ENCODE peak calls at places on chromosomes 3 and 15, in five cellular contexts. One of them, this sample, is unnamed.

GRCh38 chr3:180871901-180872300 is 40.6 kb upstream of the FXR1 start:
- DNase-seq in ureter: no peak
- DNase-seq in NCI-H1105 treated with DMSO at 0.1 percent for 48 hours: no peak
- DNase-seq in NCI-H2081: no peak
- DNase-seq in MCF 10A: peak; percentile 29
- DNase-seq in this sample: no peak

GRCh38 chr3:141915766-141916165 is 39.3 kb downstream of the ATP1B3 start:
- DNase-seq in MCF 10A: no peak
- DNase-seq in NCI-H1105 treated with DMSO at 0.1 percent for 48 hours: no peak
- DNase-seq in NCI-H2081: no peak
- DNase-seq in ureter: no peak
- DNase-seq in this sample: no peak

GRCh38 chr15:63379492-63380150 is 2.0 kb downstream of the CA12 start:
- DNase-seq in NCI-H2081: no peak
- DNase-seq in NCI-H1105 treated with DMSO at 0.1 percent for 48 hours: no peak
- DNase-seq in MCF 10A: peak; percentile 30
- DNase-seq in ureter: peak; percentile 59
- DNase-seq in this sample: no peak

GRCh38 chr3:96354742-96355141 is 459.7 kb upstream of the EPHA6 start:
- DNase-seq in MCF 10A: peak; percentile 74
- DNase-seq in NCI-H2081: no peak
- DNase-seq in NCI-H1105 treated with DMSO at 0.1 percent for 48 hours: no peak
- DNase-seq in ureter: no peak
- DNase-seq in this sample: no peak

GRCh38 chr3:31688847-31689246 is 156.1 kb downstream of the STT3B start:
- DNase-seq in ureter: no peak
- DNase-seq in MCF 10A: no peak
- DNase-seq in NCI-H1105 treated with DMSO at 0.1 percent for 48 hours: no peak
- DNase-seq in NCI-H2081: no peak
- DNase-seq in this sample: no peak

GRCh38 chr3:128495435-128495970 is 2.5 kb upstream of the GATA2 start:
- DNase-seq in NCI-H2081: no peak
- DNase-seq in ureter: peak; percentile 44
- DNase-seq in NCI-H1105 treated with DMSO at 0.1 percent for 48 hours: no peak
- DNase-seq in MCF 10A: no peak
- DNase-seq in this sample: no peak

GRCh38 chr3:31232049-31233040 is 300.4 kb upstream of the STT3B start:
- DNase-seq in MCF 10A: no peak
- DNase-seq in ureter: no peak
- DNase-seq in NCI-H2081: no peak
- DNase-seq in NCI-H1105 treated with DMSO at 0.1 percent for 48 hours: no peak
- DNase-seq in this sample: no peak

GRCh38 chr3:43773273-43774104 is 82.8 kb downstream of the ABHD5 start:
- DNase-seq in NCI-H2081: no peak
- DNase-seq in NCI-H1105 treated with DMSO at 0.1 percent for 48 hours: no peak
- DNase-seq in MCF 10A: no peak
- DNase-seq in ureter: peak; percentile 76
- DNase-seq in this sample: no peak

GRCh38 chr3:101729586-101729985 is 5.2 kb downstream of the CEP97 start:
- DNase-seq in NCI-H1105 treated with DMSO at 0.1 percent for 48 hours: no peak
- DNase-seq in NCI-H2081: no peak
- DNase-seq in MCF 10A: no peak
- DNase-seq in ureter: no peak
- DNase-seq in this sample: no peak

GRCh38 chr3:37861540-37862051 is at the start of gene CTDSPL:
- DNase-seq in NCI-H1105 treated with DMSO at 0.1 percent for 48 hours: peak; percentile 29
- DNase-seq in NCI-H2081: no peak
- DNase-seq in ureter: no peak
- DNase-seq in MCF 10A: peak; percentile 61
- DNase-seq in this sample: peak; percentile 28

GRCh38 chr3:66998899-66999235 is 760 bp downstream of the KBTBD8 start:
- DNase-seq in ureter: no peak
- DNase-seq in NCI-H1105 treated with DMSO at 0.1 percent for 48 hours: no peak
- DNase-seq in NCI-H2081: no peak
- DNase-seq in MCF 10A: no peak
- DNase-seq in this sample: no peak

GRCh38 chr3:146814601-146815315 is 209.6 kb upstream of the PLSCR5 start:
- DNase-seq in MCF 10A: no peak
- DNase-seq in NCI-H2081: no peak
- DNase-seq in ureter: no peak
- DNase-seq in NCI-H1105 treated with DMSO at 0.1 percent for 48 hours: no peak
- DNase-seq in this sample: no peak

GRCh38 chr3:18446067-18446793 is 21.1 kb upstream of the SATB1 start:
- DNase-seq in NCI-H1105 treated with DMSO at 0.1 percent for 48 hours: no peak
- DNase-seq in MCF 10A: no peak
- DNase-seq in NCI-H2081: no peak
- DNase-seq in ureter: no peak
- DNase-seq in this sample: no peak

GRCh38 chr3:157077565-157077991 is 82.4 kb downstream of the CCNL1 start:
- DNase-seq in ureter: no peak
- DNase-seq in NCI-H1105 treated with DMSO at 0.1 percent for 48 hours: no peak
- DNase-seq in MCF 10A: no peak
- DNase-seq in NCI-H2081: no peak
- DNase-seq in this sample: no peak

GRCh38 chr3:75001330-75001729 is 386.9 kb upstream of the CNTN3 start:
- DNase-seq in NCI-H2081: no peak
- DNase-seq in ureter: no peak
- DNase-seq in NCI-H1105 treated with DMSO at 0.1 percent for 48 hours: peak; percentile 24
- DNase-seq in MCF 10A: peak; percentile 25
- DNase-seq in this sample: peak; percentile 1

GRCh38 chr3:39291903-39292329 is 12.1 kb upstream of the CX3CR1 start:
- DNase-seq in MCF 10A: peak; percentile 76
- DNase-seq in NCI-H1105 treated with DMSO at 0.1 percent for 48 hours: peak; percentile 40
- DNase-seq in NCI-H2081: peak; percentile 37
- DNase-seq in ureter: peak; percentile 66
- DNase-seq in this sample: peak; percentile 19

GRCh38 chr3:27633224-27633545 is 88.9 kb downstream of the EOMES start:
- DNase-seq in NCI-H2081: no peak
- DNase-seq in NCI-H1105 treated with DMSO at 0.1 percent for 48 hours: peak; percentile 3
- DNase-seq in ureter: no peak
- DNase-seq in MCF 10A: no peak
- DNase-seq in this sample: no peak

GRCh38 chr3:138377804-138378203 is 29.4 kb downstream of the MRAS start:
- DNase-seq in NCI-H1105 treated with DMSO at 0.1 percent for 48 hours: no peak
- DNase-seq in ureter: no peak
- DNase-seq in NCI-H2081: no peak
- DNase-seq in MCF 10A: no peak
- DNase-seq in this sample: no peak

GRCh38 chr3:4986175-4986610 is 7.0 kb downstream of the BHLHE40 start:
- DNase-seq in NCI-H1105 treated with DMSO at 0.1 percent for 48 hours: no peak
- DNase-seq in NCI-H2081: no peak
- DNase-seq in ureter: peak; percentile 51
- DNase-seq in MCF 10A: peak; percentile 69
- DNase-seq in this sample: no peak

GRCh38 chr3:140186421-140186920 is 251.5 kb downstream of the CLSTN2 start:
- DNase-seq in NCI-H2081: peak; percentile 78
- DNase-seq in MCF 10A: peak; percentile 17
- DNase-seq in NCI-H1105 treated with DMSO at 0.1 percent for 48 hours: peak; percentile 99
- DNase-seq in ureter: no peak
- DNase-seq in this sample: peak; percentile 12

GRCh38 chr3:67819447-67819846 is 165.0 kb upstream of the SUCLG2 start:
- DNase-seq in ureter: no peak
- DNase-seq in MCF 10A: peak; percentile 24
- DNase-seq in NCI-H2081: no peak
- DNase-seq in NCI-H1105 treated with DMSO at 0.1 percent for 48 hours: peak; percentile 27
- DNase-seq in this sample: no peak

GRCh38 chr3:156449712-156450574 is 105.0 kb downstream of the SSR3 start:
- DNase-seq in NCI-H2081: peak; percentile 41
- DNase-seq in NCI-H1105 treated with DMSO at 0.1 percent for 48 hours: peak; percentile 59
- DNase-seq in ureter: no peak
- DNase-seq in MCF 10A: peak; percentile 48
- DNase-seq in this sample: peak; percentile 10

GRCh38 chr3:193593666-193594025 is 638 bp downstream of the OPA1 start:
- DNase-seq in MCF 10A: peak; percentile 34
- DNase-seq in ureter: no peak
- DNase-seq in NCI-H1105 treated with DMSO at 0.1 percent for 48 hours: peak; percentile 19
- DNase-seq in NCI-H2081: no peak
- DNase-seq in this sample: peak; percentile 36

GRCh38 chr3:149245738-149246451 is 24.3 kb upstream of the CP start:
- DNase-seq in ureter: no peak
- DNase-seq in MCF 10A: peak; percentile 73
- DNase-seq in NCI-H2081: no peak
- DNase-seq in NCI-H1105 treated with DMSO at 0.1 percent for 48 hours: no peak
- DNase-seq in this sample: no peak

GRCh38 chr3:187044206-187044605 is 95.1 kb downstream of the RPL39L start:
- DNase-seq in MCF 10A: no peak
- DNase-seq in ureter: no peak
- DNase-seq in NCI-H1105 treated with DMSO at 0.1 percent for 48 hours: no peak
- DNase-seq in NCI-H2081: no peak
- DNase-seq in this sample: no peak

GRCh38 chr15:69200773-69201745 is 40.6 kb downstream of the GLCE start:
- DNase-seq in NCI-H1105 treated with DMSO at 0.1 percent for 48 hours: peak; percentile 6
- DNase-seq in MCF 10A: no peak
- DNase-seq in ureter: no peak
- DNase-seq in NCI-H2081: no peak
- DNase-seq in this sample: no peak

GRCh38 chr3:39637807-39638206 is 170.3 kb downstream of the MOBP start:
- DNase-seq in ureter: no peak
- DNase-seq in NCI-H2081: no peak
- DNase-seq in NCI-H1105 treated with DMSO at 0.1 percent for 48 hours: no peak
- DNase-seq in MCF 10A: peak; percentile 65
- DNase-seq in this sample: no peak

GRCh38 chr15:77727635-77728311 is 95.1 kb upstream of the LINGO1 start:
- DNase-seq in ureter: no peak
- DNase-seq in MCF 10A: no peak
- DNase-seq in NCI-H1105 treated with DMSO at 0.1 percent for 48 hours: no peak
- DNase-seq in NCI-H2081: no peak
- DNase-seq in this sample: no peak

GRCh38 chr3:137763594-137763938 is 549 bp upstream of the SOX14 start:
- DNase-seq in NCI-H2081: no peak
- DNase-seq in NCI-H1105 treated with DMSO at 0.1 percent for 48 hours: peak; percentile 66
- DNase-seq in MCF 10A: no peak
- DNase-seq in ureter: no peak
- DNase-seq in this sample: no peak

GRCh38 chr3:63141-63845 is 133.3 kb upstream of the CHL1 start:
- DNase-seq in NCI-H2081: no peak
- DNase-seq in NCI-H1105 treated with DMSO at 0.1 percent for 48 hours: no peak
- DNase-seq in MCF 10A: peak; percentile 60
- DNase-seq in ureter: no peak
- DNase-seq in this sample: peak; percentile 58

GRCh38 chr3:152583913-152584312 is 251.0 kb upstream of the P2RY1 start:
- DNase-seq in ureter: no peak
- DNase-seq in NCI-H2081: no peak
- DNase-seq in MCF 10A: no peak
- DNase-seq in NCI-H1105 treated with DMSO at 0.1 percent for 48 hours: no peak
- DNase-seq in this sample: no peak

GRCh38 chr3:13073042-13073906 is at the start of gene IQSEC1:
- DNase-seq in ureter: peak; percentile 51
- DNase-seq in NCI-H2081: no peak
- DNase-seq in NCI-H1105 treated with DMSO at 0.1 percent for 48 hours: peak; percentile 56
- DNase-seq in MCF 10A: no peak
- DNase-seq in this sample: peak; percentile 72

GRCh38 chr15:101045236-101045646 is 126.1 kb downstream of the LRRK1 start:
- DNase-seq in ureter: peak; percentile 68
- DNase-seq in NCI-H2081: no peak
- DNase-seq in MCF 10A: no peak
- DNase-seq in NCI-H1105 treated with DMSO at 0.1 percent for 48 hours: no peak
- DNase-seq in this sample: no peak

GRCh38 chr3:114892880-114893279 is 254.2 kb downstream of the ZBTB20 start:
- DNase-seq in NCI-H2081: no peak
- DNase-seq in MCF 10A: no peak
- DNase-seq in NCI-H1105 treated with DMSO at 0.1 percent for 48 hours: no peak
- DNase-seq in ureter: no peak
- DNase-seq in this sample: no peak

GRCh38 chr15:68650901-68651709 is 72.3 kb downstream of the CORO2B start:
- DNase-seq in ureter: no peak
- DNase-seq in NCI-H2081: no peak
- DNase-seq in MCF 10A: peak; percentile 46
- DNase-seq in NCI-H1105 treated with DMSO at 0.1 percent for 48 hours: no peak
- DNase-seq in this sample: no peak

GRCh38 chr3:119831941-119832371 is 50.1 kb downstream of the NR1I2 start:
- DNase-seq in NCI-H2081: no peak
- DNase-seq in MCF 10A: no peak
- DNase-seq in NCI-H1105 treated with DMSO at 0.1 percent for 48 hours: no peak
- DNase-seq in ureter: no peak
- DNase-seq in this sample: no peak

GRCh38 chr3:138774529-138775253 is 60.0 kb downstream of the PIK3CB start:
- DNase-seq in NCI-H2081: peak; percentile 95
- DNase-seq in NCI-H1105 treated with DMSO at 0.1 percent for 48 hours: peak; percentile 100
- DNase-seq in ureter: peak; percentile 69
- DNase-seq in MCF 10A: peak; percentile 98
- DNase-seq in this sample: peak; percentile 89

GRCh38 chr3:71438904-71439303 is 144.6 kb downstream of the FOXP1 start:
- DNase-seq in NCI-H1105 treated with DMSO at 0.1 percent for 48 hours: no peak
- DNase-seq in NCI-H2081: no peak
- DNase-seq in MCF 10A: no peak
- DNase-seq in ureter: no peak
- DNase-seq in this sample: no peak